ENCODE peak calls at places on chromosome 19, in five cellular contexts. Q is body of pancreas, Z is Peyer's patch, G is aorta, I is endothelial cell of umbilical vein. L is an unnamed sample.

GRCh38 chr19:17796838-17797168 is 1.9 kb downstream of the B3GNT3 start:
- DNase-seq in G (no peak), Q (no peak), Z (no peak), I (no peak), L (no peak)

GRCh38 chr19:55479045-55479444 is 2.6 kb downstream of the ZNF628 start:
- DNase-seq in Z (no peak), G (no peak), I (no peak), Q (no peak), L (no peak)

GRCh38 chr19:32349724-32350475 is 4.5 kb downstream of the ZNF507 start:
- DNase-seq in Z (no peak), Q (no peak), G (no peak), I (no peak), L (no peak)

GRCh38 chr19:33175156-33175782 is 18.9 kb upstream of the LRP3 start:
- DNase-seq in I (no peak), G (peak), Z (no peak), Q (no peak), L (peak)

GRCh38 chr19:41533691-41534090 is 42.3 kb upstream of the CEACAM21 start:
- DNase-seq in G (no peak), Z (no peak), I (no peak), Q (no peak), L (no peak)

GRCh38 chr19:51251453-51251790 is 542 bp downstream of the SIGLECL1 start:
- DNase-seq in Z (no peak), I (no peak), Q (no peak), G (no peak), L (no peak)

GRCh38 chr19:31257426-31258130 is 91.7 kb downstream of the TSHZ3 start:
- DNase-seq in Z (no peak), G (no peak), Q (no peak), I (no peak), L (no peak)

GRCh38 chr19:38039966-38040365 is 133.0 kb downstream of the SIPA1L3 start:
- DNase-seq in I (peak), G (no peak), Q (no peak), Z (no peak), L (no peak)

GRCh38 chr19:48914181-48914580 is 14.1 kb downstream of the NUCB1 start:
- DNase-seq in Z (no peak), Q (no peak), G (no peak), I (no peak), L (no peak)

GRCh38 chr19:46955114-46955812 is 64.4 kb upstream of the NPAS1 start:
- DNase-seq in Q (no peak), G (no peak), I (peak), Z (no peak), L (no peak)

GRCh38 chr19:2462635-2463421 is 6.1 kb upstream of the LMNB2 start:
- DNase-seq in Z (peak), Q (peak), I (peak), G (peak), L (peak)

GRCh38 chr19:23799321-23799720 is 40.6 kb upstream of the ZNF681 start:
- DNase-seq in Z (no peak), Q (peak), I (no peak), G (no peak), L (no peak)

GRCh38 chr19:29098863-29099481 is 114.0 kb downstream of the UQCRFS1 start:
- DNase-seq in I (no peak), G (peak), Q (peak), Z (no peak), L (no peak)

GRCh38 chr19:18769989-18770528 is 21.0 kb downstream of the COMP start:
- DNase-seq in Z (no peak), I (no peak), Q (no peak), G (no peak), L (peak)

GRCh38 chr19:41263042-41263849 is 926 bp upstream of the HNRNPUL1 start:
- DNase-seq in Z (peak), Q (peak), G (peak), I (no peak), L (peak)

DNA sequence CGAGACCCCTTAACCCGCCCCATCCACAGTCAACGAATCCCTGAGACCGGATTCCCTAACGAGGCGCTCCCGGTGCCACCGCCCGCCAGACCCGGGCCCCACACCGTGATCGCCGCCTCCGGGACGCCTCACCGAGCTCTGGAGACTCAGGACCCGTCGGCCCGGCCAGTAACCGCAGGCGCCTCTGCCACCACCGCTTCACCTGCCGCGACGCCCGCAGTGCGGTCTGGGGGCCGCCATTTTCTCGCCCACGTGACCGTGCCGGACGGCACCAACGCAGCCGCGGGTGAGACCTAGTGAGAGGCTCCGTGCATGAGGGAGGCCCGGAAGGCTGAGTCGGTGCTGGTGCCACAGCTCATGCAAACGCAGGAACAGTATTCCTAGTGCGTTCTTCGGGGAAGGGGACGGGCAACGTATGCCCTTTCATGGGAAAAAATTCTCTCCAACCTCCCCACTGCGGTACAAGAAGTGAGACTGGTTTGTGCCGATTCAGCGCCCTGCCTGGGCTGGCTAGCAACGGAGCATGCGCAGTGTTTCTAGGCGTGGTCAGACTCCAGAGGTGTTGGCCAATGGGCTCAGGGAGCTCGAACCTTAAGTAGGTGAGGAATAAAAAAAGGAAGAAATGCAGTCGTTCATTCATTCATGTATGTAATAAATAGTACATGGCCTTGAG is at the start of gene DOHH:
- DNase-seq in Z (peak), I (peak), G (peak), Q (peak), L (peak)
- H3K4me3 ChIP-seq in Z (peak), I (peak), G (peak), Q (peak), L (peak)

DNA sequence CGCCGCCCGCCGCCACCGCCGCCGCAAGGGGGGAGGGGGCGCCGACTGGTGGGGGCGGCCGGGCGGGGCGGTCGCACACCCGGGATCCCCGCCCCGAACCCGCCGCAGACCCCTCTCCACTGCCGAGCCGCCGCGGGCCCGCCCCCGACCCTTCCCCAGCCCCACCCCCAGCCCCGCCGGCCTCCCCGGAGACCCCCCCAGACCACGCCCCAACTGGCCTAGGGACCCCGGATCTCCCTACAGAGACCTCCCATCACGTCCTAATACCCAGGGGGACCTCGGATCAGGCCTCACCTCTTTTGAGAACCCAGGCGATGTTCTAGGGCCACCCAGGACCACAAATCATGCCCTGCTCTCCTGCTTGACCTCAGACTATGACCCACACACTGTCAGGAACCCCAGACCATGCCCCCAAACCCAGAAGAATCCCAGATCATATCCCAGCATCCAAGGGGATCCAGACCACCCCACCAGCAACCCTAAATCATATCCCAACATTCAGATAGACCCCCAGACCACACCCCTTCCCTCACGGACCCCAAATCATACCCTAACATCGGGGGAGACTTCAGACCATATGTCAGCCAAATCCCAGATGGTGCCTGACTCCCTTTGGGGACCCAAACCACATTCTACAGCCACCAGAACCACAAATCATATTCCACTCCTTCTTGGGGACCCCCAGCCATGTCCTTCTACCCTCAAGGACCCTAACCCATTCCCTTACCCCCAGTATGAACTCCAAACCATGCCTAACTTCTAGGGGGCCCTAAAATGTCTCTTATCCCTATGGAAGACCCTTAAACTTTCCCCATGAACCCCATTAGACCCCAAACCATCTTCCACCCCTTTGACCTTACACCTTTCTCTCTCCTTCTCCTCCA is 527 bp upstream of the LRFN1 start:
- DNase-seq in G (no peak), Z (no peak), I (no peak), Q (no peak), L (peak)
- H3K4me3 ChIP-seq in G (peak), Z (peak), I (no peak), Q (no peak), L (peak)

DNA sequence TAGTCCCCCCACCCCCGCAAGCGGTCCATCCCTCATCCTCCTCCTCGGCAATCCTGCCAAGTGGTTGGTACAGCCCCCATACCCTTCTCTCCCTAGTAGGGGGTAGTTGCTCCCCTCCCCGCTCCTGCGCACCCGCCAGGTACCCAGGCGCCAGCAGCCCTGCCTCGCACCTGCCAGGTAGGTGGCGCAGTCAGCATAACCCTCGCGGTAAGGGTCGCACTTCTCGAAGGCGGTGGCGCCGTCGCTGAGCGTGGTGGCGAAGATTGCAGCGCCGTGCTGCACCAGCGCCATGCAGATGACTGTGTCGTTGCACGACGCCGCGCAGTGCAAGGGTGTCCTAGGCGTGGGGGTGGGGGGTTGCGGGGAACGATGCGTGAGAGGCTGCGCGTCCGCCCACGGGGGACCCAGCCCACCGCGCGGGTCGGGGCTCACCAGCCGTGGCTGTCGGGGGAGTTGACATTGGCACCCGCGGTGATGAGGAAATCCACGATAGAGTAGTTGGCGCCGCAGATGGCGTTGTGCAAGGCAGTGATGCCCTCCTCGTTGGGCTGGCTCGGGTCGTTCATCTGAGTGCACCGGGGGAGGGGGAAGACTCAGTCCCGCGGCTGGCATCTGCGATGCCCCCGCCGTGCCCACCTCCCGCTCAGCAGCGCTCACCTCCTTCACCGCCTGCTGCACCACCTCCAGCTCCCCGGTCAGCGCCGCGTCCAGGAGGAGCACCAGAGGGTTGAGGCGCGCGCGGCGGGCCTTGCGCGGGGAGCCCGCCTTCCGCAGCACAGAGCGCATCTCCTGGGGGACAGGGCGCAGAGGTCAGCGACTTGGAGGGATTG is 15.2 kb upstream of the ERCC2 start:
- DNase-seq in Z (no peak), Q (no peak), G (no peak), I (no peak), L (peak)
- H3K4me3 ChIP-seq in Z (no peak), Q (no peak), G (no peak), I (no peak), L (peak)

DNA sequence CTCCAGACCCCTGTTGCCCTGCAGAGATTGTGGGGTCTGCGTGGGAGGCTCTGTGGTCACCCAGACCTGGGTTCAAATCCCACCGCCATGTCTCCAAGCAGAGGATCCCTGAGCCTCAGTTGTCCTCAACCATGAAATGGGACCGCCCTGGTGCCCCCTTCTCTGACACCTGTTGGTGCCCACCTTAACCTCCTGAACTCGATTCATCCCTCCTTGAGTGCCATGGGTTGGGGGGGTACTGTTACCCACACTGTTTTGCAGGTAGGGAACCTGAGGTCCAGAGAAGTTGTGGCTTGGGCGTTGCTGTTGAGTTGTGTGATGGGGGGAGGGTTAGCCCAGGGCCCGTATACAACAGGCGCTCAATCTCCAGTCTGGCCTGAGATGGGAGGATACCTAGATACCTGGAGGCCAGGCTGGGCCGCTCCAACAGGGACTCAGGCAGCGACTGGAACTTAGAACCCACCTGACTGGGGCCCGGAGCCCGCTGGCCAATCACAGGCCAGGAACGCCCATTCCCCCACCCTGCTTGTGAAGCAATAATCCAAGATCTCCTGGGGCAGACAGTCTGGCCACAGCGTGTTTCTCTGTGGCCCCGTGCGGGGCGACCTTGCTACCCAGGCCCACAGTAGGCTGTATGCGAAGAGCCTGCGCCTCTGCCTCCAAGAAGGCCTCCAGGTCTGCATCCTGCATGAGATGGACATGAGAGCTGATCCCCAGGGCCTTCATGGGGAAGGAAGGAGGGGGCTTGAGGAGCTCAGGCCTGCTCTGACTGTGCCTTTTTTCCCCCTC is 2.8 kb downstream of the ARID3A start:
- DNase-seq in G (no peak), Q (no peak), I (no peak), Z (no peak), L (peak)
- H3K4me3 ChIP-seq in G (no peak), Q (no peak), I (no peak), Z (no peak), L (no peak)